ENCODE peak calls at places on chromosomes 4 and X, in seven cellular contexts. H, Z, E, X, A, I and L are unnamed samples.
A peak's percentile ranks its signal among the peaks of the same experiment; 100 is the strongest.

GRCh38 chrX:48604701-48605100 is 7.4 kb downstream of the WDR13 start:
- DNase-seq in H (no peak), Z (no peak), E (no peak), X (no peak), A (no peak), I (no peak), L (no peak)

GRCh38 chr4:2402941-2403340 is 15.5 kb downstream of the ZFYVE28 start:
- DNase-seq in H (no peak), Z (no peak), E (no peak), X (no peak), A (no peak), I (no peak), L (no peak)

GRCh38 chrX:136582624-136583023 is 50.6 kb downstream of the VGLL1 start:
- DNase-seq in H (no peak), Z (no peak), E (no peak), X (no peak), A (no peak), I (no peak), L (no peak)

GRCh38 chr4:177214935-177215334 is 94.7 kb upstream of the NEIL3 start:
- DNase-seq in H (no peak), Z (peak; percentile 26), E (no peak), X (no peak), A (no peak), I (no peak), L (peak; percentile 71)

GRCh38 chr4:56783986-56784385 is 37.5 kb downstream of the SPINK2 start:
- DNase-seq in H (no peak), Z (no peak), E (no peak), X (no peak), A (no peak), I (no peak), L (no peak)

GRCh38 chr4:188603646-188604045 is 464.4 kb downstream of the TRIML1 start:
- DNase-seq in H (no peak), Z (no peak), E (no peak), X (no peak), A (no peak), I (no peak), L (no peak)

GRCh38 chr4:7207791-7208231 is 15.5 kb downstream of the SORCS2 start:
- DNase-seq in H (no peak), Z (no peak), E (no peak), X (no peak), A (no peak), I (no peak), L (no peak)

GRCh38 chr4:110184124-110184790 is 14.2 kb downstream of the ELOVL6 start:
- DNase-seq in H (no peak), Z (peak; percentile 11), E (no peak), X (no peak), A (no peak), I (no peak), L (peak; percentile 29)

GRCh38 chrX:720858-721257 is 90.3 kb downstream of the SHOX start:
- DNase-seq in H (no peak), Z (no peak), E (no peak), X (no peak), A (no peak), I (no peak), L (no peak)

GRCh38 chr4:124433044-124433443 is 279.5 kb downstream of the ANKRD50 start:
- DNase-seq in H (no peak), Z (no peak), E (no peak), X (no peak), A (no peak), I (no peak), L (no peak)

GRCh38 chr4:187992971-187993370 is 2.6 kb upstream of the ZFP42 start:
- DNase-seq in H (no peak), Z (no peak), E (no peak), X (no peak), A (no peak), I (no peak), L (no peak)

GRCh38 chrX:9595131-9595530 is 130.3 kb downstream of the TBL1X start:
- DNase-seq in H (no peak), Z (no peak), E (no peak), X (no peak), A (no peak), I (no peak), L (peak; percentile 50)

GRCh38 chr4:24197891-24198290 is 308.0 kb upstream of the PPARGC1A start:
- DNase-seq in H (no peak), Z (no peak), E (no peak), X (no peak), A (no peak), I (no peak), L (no peak)

GRCh38 chr4:22897520-22898108 is 204.9 kb downstream of the GBA3 start:
- DNase-seq in H (peak; percentile 3), Z (peak; percentile 1), E (peak; percentile 1), X (peak; percentile 49), A (no peak), I (peak; percentile 29), L (peak; percentile 21)

GRCh38 chrX:40072246-40072645 is 25.5 kb downstream of the BCOR start:
- DNase-seq in H (no peak), Z (no peak), E (no peak), X (no peak), A (no peak), I (no peak), L (no peak)

GRCh38 chr4:86181585-86181984 is 178.3 kb downstream of the MAPK10 start:
- DNase-seq in H (no peak), Z (no peak), E (no peak), X (no peak), A (no peak), I (no peak), L (peak; percentile 37)

GRCh38 chrX:42495139-42495538 is 282.8 kb downstream of the PPP1R2C start:
- DNase-seq in H (no peak), Z (no peak), E (no peak), X (no peak), A (no peak), I (peak; percentile 38), L (no peak)

GRCh38 chrX:44183329-44183728 is 160.1 kb downstream of the EFHC2 start:
- DNase-seq in H (no peak), Z (no peak), E (no peak), X (no peak), A (no peak), I (no peak), L (no peak)

GRCh38 chr4:176838611-176839411 is 46.1 kb upstream of the VEGFC start:
- DNase-seq in H (no peak), Z (peak; percentile 74), E (no peak), X (no peak), A (no peak), I (no peak), L (peak; percentile 80)

GRCh38 chrX:118802857-118803256 is 20.8 kb upstream of the ZCCHC12 start:
- DNase-seq in H (no peak), Z (no peak), E (no peak), X (no peak), A (no peak), I (no peak), L (peak; percentile 22)

GRCh38 chrX:40132751-40133150 is 35.0 kb upstream of the BCOR start:
- DNase-seq in H (no peak), Z (peak; percentile 67), E (no peak), X (no peak), A (no peak), I (peak; percentile 65), L (peak; percentile 80)

GRCh38 chr4:62408467-62408866 is 1208.3 kb downstream of the ADGRL3 start:
- DNase-seq in H (no peak), Z (no peak), E (no peak), X (no peak), A (no peak), I (no peak), L (no peak)

GRCh38 chrX:125651426-125651825 is 331.8 kb downstream of the TEX13C start:
- DNase-seq in H (no peak), Z (no peak), E (no peak), X (no peak), A (no peak), I (no peak), L (no peak)

GRCh38 chr4:145870155-145871020 is 68.2 kb downstream of the ZNF827 start:
- DNase-seq in H (no peak), Z (no peak), E (no peak), X (no peak), A (no peak), I (peak; percentile 37), L (no peak)

GRCh38 chr4:147747787-147748454 is 16.0 kb downstream of the ARHGAP10 start:
- DNase-seq in H (no peak), Z (no peak), E (no peak), X (no peak), A (no peak), I (no peak), L (no peak)

GRCh38 chr4:182478475-182478874 is 235.3 kb downstream of the TENM3 start:
- DNase-seq in H (no peak), Z (peak; percentile 74), E (no peak), X (no peak), A (no peak), I (no peak), L (peak; percentile 43)

GRCh38 chrX:87664381-87664780 is 146.8 kb downstream of the KLHL4 start:
- DNase-seq in H (no peak), Z (no peak), E (no peak), X (no peak), A (no peak), I (no peak), L (no peak)

GRCh38 chrX:46710927-46711623 is 47.8 kb downstream of the SLC9A7 start:
- DNase-seq in H (no peak), Z (no peak), E (no peak), X (no peak), A (no peak), I (no peak), L (no peak)

GRCh38 chr4:7721984-7722551 is 217.6 kb downstream of the AFAP1 start:
- DNase-seq in H (no peak), Z (no peak), E (no peak), X (no peak), A (no peak), I (no peak), L (no peak)

GRCh38 chr4:146790515-146790914 is 151.8 kb downstream of the POU4F2 start:
- DNase-seq in H (no peak), Z (no peak), E (no peak), X (no peak), A (no peak), I (no peak), L (no peak)

GRCh38 chrX:96591418-96591817 is 93.2 kb upstream of the DIAPH2 start:
- DNase-seq in H (no peak), Z (no peak), E (no peak), X (no peak), A (no peak), I (no peak), L (no peak)